ENCODE peak calls at places on chromosomes 1 and 21, in eight cellular contexts. B, M, N, H, O, S, I and U are unnamed samples.

GRCh38 chr1:187051618-187052232 is 223.0 kb downstream of the PLA2G4A start:
- DNase-seq in M (no peak), N (peak; percentile 17), H (no peak), I (no peak), O (peak; percentile 46), B (peak; percentile 51), S (no peak), U (peak; percentile 14)

GRCh38 chr1:64917328-64917861 is 49.0 kb downstream of the JAK1 start:
- DNase-seq in I (peak; percentile 54), H (peak; percentile 42), O (peak; percentile 95), M (no peak), N (peak; percentile 42), B (peak; percentile 85), S (peak; percentile 76), U (peak; percentile 94)

GRCh38 chr1:66996018-66996682 is 57.8 kb downstream of the SLC35D1 start:
- DNase-seq in O (peak; percentile 76), N (peak; percentile 74), B (peak; percentile 81), H (peak; percentile 58), I (no peak), S (peak; percentile 60), M (no peak), U (no peak)

GRCh38 chr1:94729287-94729686 is 90.9 kb upstream of the SLC44A3 start:
- DNase-seq in I (no peak), S (no peak), H (no peak), M (no peak), B (peak; percentile 50), O (peak; percentile 91), N (no peak), U (peak; percentile 77)

GRCh38 chr1:43632135-43632670 is 17.7 kb upstream of the KDM4A start:
- DNase-seq in O (no peak), S (no peak), N (no peak), I (no peak), M (no peak), B (no peak), H (no peak), U (no peak)

GRCh38 chr1:35202048-35202719 is 9.2 kb upstream of the SFPQ start:
- DNase-seq in S (peak; percentile 55), I (no peak), N (peak; percentile 79), M (no peak), O (peak; percentile 81), B (peak; percentile 86), H (peak; percentile 72), U (peak; percentile 56)

GRCh38 chr1:10530281-10530740 is 55.6 kb downstream of the PEX14 start:
- DNase-seq in N (peak; percentile 63), M (peak; percentile 88), B (no peak), I (peak; percentile 83), S (no peak), H (peak; percentile 45), O (peak; percentile 55), U (no peak)

GRCh38 chr1:183568176-183569041 is 21.9 kb downstream of the NCF2 start:
- DNase-seq in H (peak; percentile 20), I (no peak), S (peak; percentile 48), B (no peak), O (no peak), M (no peak), N (no peak), U (no peak)

GRCh38 chr1:23101891-23102688 is 66.6 kb downstream of the LUZP1 start:
- DNase-seq in I (no peak), B (peak; percentile 85), O (peak; percentile 69), M (no peak), S (no peak), H (no peak), N (no peak), U (no peak)

GRCh38 chr1:25615172-25615541 is 1.4 kb upstream of the MAN1C1 start:
- DNase-seq in O (no peak), N (no peak), I (no peak), B (peak; percentile 54), S (no peak), H (no peak), M (no peak), U (no peak)

GRCh38 chr1:179296356-179296755 is 2.8 kb downstream of the SOAT1 start:
- DNase-seq in I (no peak), M (no peak), N (no peak), S (no peak), O (no peak), B (no peak), H (no peak), U (no peak)

GRCh38 chr1:54528613-54529012 is 19.4 kb upstream of the ACOT11 start:
- DNase-seq in I (no peak), H (no peak), S (no peak), N (no peak), M (no peak), B (no peak), O (no peak), U (no peak)

GRCh38 chr1:37764888-37765441 is at the start of gene EPHA10:
- DNase-seq in I (no peak), H (no peak), B (no peak), O (no peak), M (peak; percentile 66), N (no peak), S (no peak), U (no peak)

GRCh38 chr1:168599636-168600035 is 23.2 kb downstream of the XCL1 start:
- DNase-seq in H (no peak), O (no peak), S (no peak), B (no peak), M (no peak), N (no peak), I (no peak), U (no peak)

GRCh38 chr1:181396171-181396670 is 87.1 kb upstream of the CACNA1E start:
- DNase-seq in I (no peak), H (no peak), N (no peak), B (no peak), O (no peak), M (no peak), S (no peak), U (no peak)

GRCh38 chr1:234707641-234708040 is 97.7 kb upstream of the IRF2BP2 start:
- DNase-seq in M (no peak), B (peak; percentile 47), N (no peak), S (no peak), H (no peak), I (no peak), O (no peak), U (no peak)

GRCh38 chr1:117363591-117364048 is 3.6 kb upstream of the MAN1A2 start:
- DNase-seq in H (no peak), O (no peak), M (no peak), B (no peak), I (no peak), S (no peak), N (no peak), U (no peak)

GRCh38 chr1:178724386-178724733 is 684 bp upstream of the RALGPS2 start:
- DNase-seq in B (no peak), S (no peak), N (no peak), I (no peak), H (no peak), O (no peak), M (no peak), U (no peak)

GRCh38 chr21:15210235-15210678 is 145.5 kb upstream of the NRIP1 start:
- DNase-seq in I (peak; percentile 85), H (peak; percentile 39), M (peak; percentile 78), N (peak; percentile 27), O (peak; percentile 39), B (peak; percentile 94), S (peak; percentile 32), U (peak; percentile 15)

GRCh38 chr1:58596631-58597052 is 19.6 kb upstream of the TACSTD2 start:
- DNase-seq in M (no peak), H (no peak), I (no peak), S (no peak), B (no peak), O (no peak), N (no peak), U (no peak)

DNA sequence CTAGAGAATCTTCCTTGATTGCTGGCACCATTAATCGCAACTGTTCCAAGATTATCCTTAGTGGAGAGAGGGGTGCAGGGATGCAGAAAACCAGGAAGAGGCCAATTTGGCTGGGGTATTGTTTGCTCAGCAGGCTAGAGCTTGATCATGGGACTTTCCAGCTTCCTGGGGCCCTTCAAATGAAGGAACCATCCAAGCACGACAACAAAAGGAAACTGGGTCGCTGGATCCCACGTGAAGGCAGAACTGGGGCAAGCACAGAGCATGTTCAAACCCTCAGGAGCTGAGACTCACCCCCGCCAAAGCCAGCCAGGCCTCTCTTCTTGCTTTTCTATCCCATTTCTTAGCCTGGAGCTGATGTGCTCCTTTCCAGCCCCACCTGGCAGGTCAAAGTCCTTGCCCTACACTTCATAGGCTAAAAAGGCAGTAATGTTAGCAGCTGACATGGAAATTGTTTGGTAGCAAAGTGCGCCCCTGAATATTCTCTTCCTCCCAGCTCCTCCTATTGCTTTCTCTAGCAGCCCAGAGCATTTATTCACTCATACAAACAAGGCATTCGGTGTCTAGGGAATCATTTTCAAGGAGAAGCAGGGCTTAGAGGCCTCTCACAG is 11.6 kb downstream of the KCNA2 start:
- DNase-seq in M (no peak), H (no peak), O (no peak), S (no peak), I (no peak), B (no peak), N (no peak), U (no peak)
- TF ChIP-seq CTCF in M (no peak), H (no peak), O (no peak), S (no peak), I (no peak), B (no peak), N (no peak), U (no peak)

GRCh38 chr1:159250817-159251216 is 46.1 kb downstream of the ACKR1 start:
- DNase-seq in M (no peak), S (no peak), N (no peak), H (no peak), I (no peak), B (peak; percentile 25), O (no peak), U (no peak)
- TF ChIP-seq CTCF in M (no peak), S (no peak), N (no peak), H (no peak), I (no peak), B (peak; percentile 42), O (no peak), U (no peak)

GRCh38 chr1:77579547-77579946 is 102.9 kb downstream of the ZZZ3 start:
- DNase-seq in S (no peak), N (no peak), H (no peak), M (no peak), B (peak; percentile 19), I (no peak), O (no peak), U (no peak)
- TF ChIP-seq CTCF in S (no peak), N (no peak), H (no peak), M (no peak), B (no peak), I (no peak), O (peak; percentile 6), U (no peak)

GRCh38 chr1:32104127-32104526 is 3.7 kb upstream of the KPNA6 start:
- DNase-seq in O (no peak), H (no peak), N (no peak), B (no peak), I (no peak), S (no peak), M (no peak), U (no peak)
- TF ChIP-seq CTCF in O (no peak), H (no peak), N (no peak), B (no peak), I (no peak), S (no peak), M (no peak), U (no peak)